ENCODE peak calls at places on chromosomes 16 and 17, in six cellular contexts. One of them, this sample, is unnamed.

GRCh38 chr16:50671644-50672260 is 9.4 kb downstream of the SNX20 start:
- DNase-seq in OCI-LY7: peak; percentile 50
- DNase-seq in fibroblast of lung: peak; percentile 39
- DNase-seq in ascending aorta: no peak
- DNase-seq in neural progenitor cell: peak; percentile 52
- DNase-seq in GM23248: no peak
- DNase-seq in this sample: peak; percentile 79

GRCh38 chr16:4882633-4883285 is 35.5 kb downstream of the UBN1 start:
- DNase-seq in fibroblast of lung: peak; percentile 26
- DNase-seq in GM23248: peak; percentile 58
- DNase-seq in OCI-LY7: no peak
- DNase-seq in neural progenitor cell: no peak
- DNase-seq in ascending aorta: no peak
- DNase-seq in this sample: no peak

GRCh38 chr16:49485663-49486062 is 112.1 kb downstream of the C16orf78 start:
- DNase-seq in fibroblast of lung: no peak
- DNase-seq in neural progenitor cell: no peak
- DNase-seq in ascending aorta: no peak
- DNase-seq in GM23248: no peak
- DNase-seq in OCI-LY7: no peak
- DNase-seq in this sample: no peak

GRCh38 chr17:45103269-45103795 is 29.0 kb downstream of the PLCD3 start:
- DNase-seq in GM23248: no peak
- DNase-seq in OCI-LY7: no peak
- DNase-seq in fibroblast of lung: no peak
- DNase-seq in ascending aorta: no peak
- DNase-seq in neural progenitor cell: no peak
- DNase-seq in this sample: no peak

GRCh38 chr17:13833921-13834320 is 232.2 kb upstream of the HS3ST3A1 start:
- DNase-seq in OCI-LY7: no peak
- DNase-seq in ascending aorta: no peak
- DNase-seq in fibroblast of lung: no peak
- DNase-seq in GM23248: no peak
- DNase-seq in neural progenitor cell: no peak
- DNase-seq in this sample: no peak

GRCh38 chr16:67400901-67401300 is 7.6 kb upstream of the TPPP3 start:
- DNase-seq in ascending aorta: no peak
- DNase-seq in fibroblast of lung: no peak
- DNase-seq in OCI-LY7: no peak
- DNase-seq in neural progenitor cell: no peak
- DNase-seq in GM23248: no peak
- DNase-seq in this sample: peak; percentile 42

GRCh38 chr17:8117367-8117979 is 841 bp downstream of the ALOXE3 start:
- DNase-seq in fibroblast of lung: no peak
- DNase-seq in OCI-LY7: no peak
- DNase-seq in neural progenitor cell: no peak
- DNase-seq in ascending aorta: no peak
- DNase-seq in GM23248: no peak
- DNase-seq in this sample: peak; percentile 66

GRCh38 chr17:77717941-77718668 is 240.4 kb upstream of the TNRC6C start:
- DNase-seq in neural progenitor cell: peak; percentile 85
- DNase-seq in GM23248: no peak
- DNase-seq in OCI-LY7: no peak
- DNase-seq in fibroblast of lung: no peak
- DNase-seq in ascending aorta: no peak
- DNase-seq in this sample: no peak

GRCh38 chr17:3921853-3922319 is 5.6 kb upstream of the P2RX1 start:
- DNase-seq in neural progenitor cell: no peak
- DNase-seq in GM23248: no peak
- DNase-seq in OCI-LY7: no peak
- DNase-seq in fibroblast of lung: no peak
- DNase-seq in ascending aorta: no peak
- DNase-seq in this sample: peak; percentile 52

GRCh38 chr16:74651841-74652240 is 14.8 kb downstream of the RFWD3 start:
- DNase-seq in GM23248: no peak
- DNase-seq in neural progenitor cell: no peak
- DNase-seq in fibroblast of lung: no peak
- DNase-seq in ascending aorta: no peak
- DNase-seq in OCI-LY7: no peak
- DNase-seq in this sample: no peak
- H3K36me3 ChIP-seq in GM23248: peaks cover 22% of the 10 kb centered on the region
- H3K36me3 ChIP-seq in neural progenitor cell: peaks cover 17% of the 10 kb centered on the region
- H3K36me3 ChIP-seq in fibroblast of lung: peaks cover 2% of the 10 kb centered on the region
- H3K36me3 ChIP-seq in ascending aorta: peaks cover 42% of the 10 kb centered on the region
- H3K36me3 ChIP-seq in OCI-LY7: peaks cover 99% of the 10 kb centered on the region
- H3K36me3 ChIP-seq in this sample: peaks cover 30% of the 10 kb centered on the region

DNA sequence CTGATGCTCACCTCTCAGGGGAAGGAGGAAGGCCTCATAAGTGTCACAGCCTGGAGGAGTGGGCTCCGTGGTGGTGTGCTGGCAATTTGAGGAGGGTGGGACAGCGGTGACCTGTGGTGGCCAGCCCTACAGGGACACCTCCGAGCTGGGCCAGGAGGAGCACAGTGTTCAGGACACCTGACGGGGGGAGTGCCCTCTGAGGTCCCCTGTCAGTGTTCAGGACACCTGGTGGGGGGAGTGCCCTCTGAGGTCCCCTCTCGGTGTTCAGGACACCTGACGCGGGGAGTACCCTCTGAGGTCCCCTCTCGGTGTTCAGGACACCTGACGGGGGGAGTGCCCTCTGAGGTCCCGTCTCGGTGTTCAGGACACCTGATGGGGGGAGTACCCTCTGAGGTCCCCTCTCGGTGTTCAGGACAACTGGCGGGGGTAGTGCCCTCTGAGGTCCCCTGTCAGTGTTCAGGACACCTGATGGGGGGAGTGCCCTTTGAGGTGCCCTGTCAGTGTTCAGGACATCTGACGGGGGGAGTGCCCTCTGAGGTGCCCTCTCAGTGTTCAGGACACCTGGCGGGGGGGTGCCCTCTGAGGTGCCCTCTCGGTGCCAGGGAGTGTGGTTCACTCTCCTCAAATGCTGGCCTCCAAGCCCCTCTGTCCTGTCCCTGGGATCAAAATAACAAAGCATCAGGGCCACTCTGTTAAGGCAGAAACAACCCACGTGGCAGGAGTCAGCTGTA is 73.4 kb upstream of the ZNF469 start:
- DNase-seq in neural progenitor cell: no peak
- DNase-seq in fibroblast of lung: no peak
- DNase-seq in ascending aorta: no peak
- DNase-seq in OCI-LY7: no peak
- DNase-seq in GM23248: no peak
- DNase-seq in this sample: no peak
- H3K36me3 ChIP-seq in neural progenitor cell: no peaks in the 10 kb centered on the region
- H3K36me3 ChIP-seq in fibroblast of lung: no peaks in the 10 kb centered on the region
- H3K36me3 ChIP-seq in ascending aorta: no peaks in the 10 kb centered on the region
- H3K36me3 ChIP-seq in OCI-LY7: no peaks in the 10 kb centered on the region
- H3K36me3 ChIP-seq in GM23248: no peaks in the 10 kb centered on the region
- H3K36me3 ChIP-seq in this sample: no peaks in the 10 kb centered on the region

DNA sequence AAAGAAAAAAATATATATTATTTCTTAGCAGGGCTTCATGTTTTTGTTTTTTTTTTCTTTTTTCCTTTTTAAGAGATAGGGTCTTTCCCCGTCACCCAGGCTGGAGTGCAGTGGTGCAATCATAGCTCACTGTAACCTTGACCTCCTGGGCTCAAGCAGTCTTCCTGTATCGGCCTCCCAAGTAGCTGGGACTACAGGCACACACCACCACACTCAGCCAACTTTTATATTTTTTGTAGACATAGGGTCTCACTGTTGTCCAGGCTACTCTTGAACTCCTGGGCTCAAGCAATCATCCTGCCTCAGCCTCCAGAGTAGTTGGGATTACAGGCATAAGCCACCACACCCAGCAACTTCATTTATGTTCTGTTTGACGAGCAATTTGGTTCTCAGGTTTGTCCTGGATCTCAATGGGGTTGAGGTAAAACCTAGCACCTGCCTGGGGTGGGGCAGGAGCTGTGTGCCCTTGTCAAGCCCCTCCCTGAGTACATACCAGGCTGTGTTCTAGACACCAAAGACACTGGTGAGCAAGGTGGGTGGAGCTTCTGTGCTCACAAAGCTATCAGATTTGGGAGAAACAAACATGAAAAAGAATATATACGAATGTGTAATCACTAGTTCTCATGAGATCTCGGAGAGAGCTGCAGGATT is 19.2 kb downstream of the GPT2 start:
- DNase-seq in GM23248: no peak
- DNase-seq in ascending aorta: no peak
- DNase-seq in fibroblast of lung: no peak
- DNase-seq in OCI-LY7: no peak
- DNase-seq in neural progenitor cell: no peak
- DNase-seq in this sample: no peak
- H3K36me3 ChIP-seq in GM23248: peaks cover 5% of the 10 kb centered on the region
- H3K36me3 ChIP-seq in ascending aorta: no peaks in the 10 kb centered on the region
- H3K36me3 ChIP-seq in fibroblast of lung: peaks cover 1% of the 10 kb centered on the region
- H3K36me3 ChIP-seq in OCI-LY7: peaks cover 43% of the 10 kb centered on the region
- H3K36me3 ChIP-seq in neural progenitor cell: no peaks in the 10 kb centered on the region
- H3K36me3 ChIP-seq in this sample: peaks cover 32% of the 10 kb centered on the region

DNA sequence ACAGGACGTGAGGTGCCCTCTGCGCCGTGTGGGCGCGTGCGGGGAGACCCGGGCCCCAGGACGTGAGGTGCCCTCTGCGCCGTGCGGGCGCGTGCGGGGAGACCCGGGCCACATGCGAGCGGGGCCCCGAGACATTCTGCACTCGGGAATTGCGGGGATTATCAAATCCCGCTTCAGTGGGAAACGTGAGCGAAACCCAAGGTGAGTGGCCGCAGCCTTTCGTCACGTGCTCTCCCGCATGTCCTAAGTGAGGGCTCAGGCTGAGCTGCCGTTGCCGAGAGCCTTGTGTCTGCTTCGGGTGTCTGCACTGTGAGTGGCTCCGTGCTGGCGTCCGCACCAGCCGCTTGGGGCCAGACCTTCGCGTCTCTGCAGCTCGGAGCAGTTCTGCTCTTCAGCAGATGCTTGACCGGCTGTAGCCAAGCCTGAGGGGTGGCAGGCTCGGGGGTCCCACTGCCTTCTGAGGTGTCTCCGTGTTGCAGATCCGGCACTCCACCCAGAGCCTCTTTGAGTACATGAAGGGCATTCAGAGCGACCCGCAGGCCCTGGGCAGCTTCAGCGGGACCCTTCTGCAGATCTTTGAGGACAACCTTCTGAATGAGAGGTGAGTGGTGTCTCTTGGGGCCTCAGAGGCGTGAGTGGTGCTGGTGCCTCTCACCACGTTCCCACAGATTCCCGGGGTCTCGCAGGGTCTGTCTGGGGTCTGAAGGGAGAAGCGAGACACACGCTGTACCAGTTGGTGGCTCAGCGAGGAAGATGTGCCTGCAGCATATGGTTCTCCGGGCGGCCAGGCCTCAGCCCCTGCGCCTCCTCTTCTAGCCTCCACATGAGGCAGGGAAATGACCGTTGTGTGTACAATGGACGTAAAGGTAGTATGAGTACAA is 90.5 kb upstream of the ZNF750 start:
- DNase-seq in ascending aorta: no peak
- DNase-seq in fibroblast of lung: no peak
- DNase-seq in OCI-LY7: no peak
- DNase-seq in GM23248: no peak
- DNase-seq in neural progenitor cell: no peak
- DNase-seq in this sample: no peak
- H3K36me3 ChIP-seq in ascending aorta: peaks cover 86% of the 10 kb centered on the region
- H3K36me3 ChIP-seq in fibroblast of lung: peaks cover 24% of the 10 kb centered on the region
- H3K36me3 ChIP-seq in OCI-LY7: peaks cover 90% of the 10 kb centered on the region
- H3K36me3 ChIP-seq in GM23248: no peaks in the 10 kb centered on the region
- H3K36me3 ChIP-seq in neural progenitor cell: no peaks in the 10 kb centered on the region
- H3K36me3 ChIP-seq in this sample: peaks cover 30% of the 10 kb centered on the region

DNA sequence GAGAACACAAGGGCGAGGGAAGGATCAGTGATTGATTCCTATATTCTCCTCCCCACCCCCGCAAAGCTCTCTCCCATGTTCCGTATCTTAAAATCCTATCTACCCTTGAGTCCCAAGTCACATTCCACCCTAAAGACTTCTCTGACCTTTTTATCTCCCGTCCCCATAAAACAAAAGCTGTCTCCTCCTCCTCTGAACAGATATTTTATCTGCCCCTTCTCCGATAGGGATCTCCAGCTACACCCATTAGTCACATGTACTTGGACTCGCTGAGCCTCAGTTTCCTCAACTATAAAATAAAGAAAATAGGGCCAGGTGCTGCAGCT is 12.8 kb downstream of the GGA2 start:
- DNase-seq in OCI-LY7: no peak
- DNase-seq in ascending aorta: no peak
- DNase-seq in fibroblast of lung: no peak
- DNase-seq in neural progenitor cell: no peak
- DNase-seq in GM23248: no peak
- DNase-seq in this sample: no peak
- H3K36me3 ChIP-seq in OCI-LY7: peaks cover 100% of the 10 kb centered on the region
- H3K36me3 ChIP-seq in ascending aorta: peaks cover 34% of the 10 kb centered on the region
- H3K36me3 ChIP-seq in fibroblast of lung: peaks cover 11% of the 10 kb centered on the region
- H3K36me3 ChIP-seq in neural progenitor cell: peaks cover 4% of the 10 kb centered on the region
- H3K36me3 ChIP-seq in GM23248: peaks cover 5% of the 10 kb centered on the region
- H3K36me3 ChIP-seq in this sample: peaks cover 15% of the 10 kb centered on the region

GRCh38 chr16:87724490-87725291 is 41.1 kb downstream of the KLHDC4 start:
- DNase-seq in neural progenitor cell: no peak
- DNase-seq in fibroblast of lung: no peak
- DNase-seq in GM23248: no peak
- DNase-seq in ascending aorta: no peak
- DNase-seq in OCI-LY7: peak; percentile 89
- DNase-seq in this sample: no peak
- H3K36me3 ChIP-seq in neural progenitor cell: no peaks in the 10 kb centered on the region
- H3K36me3 ChIP-seq in fibroblast of lung: peaks cover 8% of the 10 kb centered on the region
- H3K36me3 ChIP-seq in GM23248: no peaks in the 10 kb centered on the region
- H3K36me3 ChIP-seq in ascending aorta: peaks cover 36% of the 10 kb centered on the region
- H3K36me3 ChIP-seq in OCI-LY7: peaks cover 86% of the 10 kb centered on the region
- H3K36me3 ChIP-seq in this sample: peaks cover 7% of the 10 kb centered on the region

DNA sequence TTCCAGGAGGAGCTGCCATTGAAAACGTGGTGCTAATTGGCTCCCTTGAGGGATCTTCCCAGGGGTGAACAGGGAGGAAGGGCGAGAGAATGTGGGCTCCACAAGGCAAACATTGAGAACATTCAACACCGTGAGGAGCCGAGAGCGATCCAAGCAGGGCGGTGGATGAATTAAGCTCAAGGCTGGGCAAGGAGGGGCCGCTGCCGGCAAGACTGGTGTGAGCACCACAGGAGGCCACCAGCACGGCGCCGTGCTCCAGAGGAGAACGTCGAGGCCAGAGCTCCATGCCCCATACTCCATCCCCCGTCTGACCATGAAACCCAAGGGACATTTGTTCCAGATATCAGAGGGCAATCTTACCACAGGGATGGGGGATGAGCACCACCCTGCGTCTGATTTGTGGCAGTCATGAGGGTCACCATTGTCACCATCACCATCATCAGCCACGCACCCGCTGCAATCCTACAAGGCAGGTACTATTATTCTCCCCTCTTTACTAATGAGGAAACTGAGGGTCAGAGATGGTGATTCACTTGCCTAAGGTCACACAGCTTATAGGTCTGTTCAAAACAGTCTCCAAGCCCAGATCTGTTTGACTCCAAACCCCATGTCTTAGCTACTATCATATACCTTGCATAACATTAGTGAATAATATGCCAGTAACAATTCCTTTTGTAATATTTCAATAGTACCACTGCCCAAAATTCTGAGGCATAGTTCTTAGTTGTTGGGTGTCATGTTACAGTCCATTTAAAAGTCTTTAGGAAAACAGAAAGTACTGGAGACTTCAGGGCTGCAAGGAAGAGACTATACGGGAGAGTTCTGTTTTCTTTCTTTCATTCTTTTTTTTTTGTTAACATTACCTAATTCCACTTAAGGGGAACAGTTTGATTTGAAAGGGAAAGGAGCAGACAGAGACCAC is 166.6 kb downstream of the C16orf95 start:
- DNase-seq in neural progenitor cell: no peak
- DNase-seq in GM23248: no peak
- DNase-seq in OCI-LY7: no peak
- DNase-seq in ascending aorta: no peak
- DNase-seq in fibroblast of lung: peak; percentile 17
- DNase-seq in this sample: no peak
- H3K36me3 ChIP-seq in neural progenitor cell: no peaks in the 10 kb centered on the region
- H3K36me3 ChIP-seq in GM23248: no peaks in the 10 kb centered on the region
- H3K36me3 ChIP-seq in OCI-LY7: no peaks in the 10 kb centered on the region
- H3K36me3 ChIP-seq in ascending aorta: no peaks in the 10 kb centered on the region
- H3K36me3 ChIP-seq in fibroblast of lung: no peaks in the 10 kb centered on the region
- H3K36me3 ChIP-seq in this sample: no peaks in the 10 kb centered on the region

This sample was measured in H7.